ENCODE peak calls at places on chromosome 6, in six cellular contexts. V, K, G, E, Y and J are unnamed samples. For H3K4me1 and H3K36me3, the result is how much of the 10 kb centered on the place peaks cover.

GRCh38 chr6:7730411-7730810 is 4.5 kb downstream of the BMP6 start:
- DNase-seq in V (no peak), K (no peak), G (no peak), E (no peak), Y (no peak), J (no peak)

GRCh38 chr6:161370882-161371281 is 97.0 kb upstream of the AGPAT4 start:
- DNase-seq in V (peak), K (peak), G (no peak), E (peak), Y (peak), J (no peak)

GRCh38 chr6:166515072-166515810 is 71.2 kb downstream of the RAMACL start:
- DNase-seq in V (no peak), K (no peak), G (no peak), E (no peak), Y (peak), J (no peak)

GRCh38 chr6:25388776-25389175 is 109.6 kb downstream of the CARMIL1 start:
- DNase-seq in V (no peak), K (no peak), G (no peak), E (no peak), Y (no peak), J (no peak)

GRCh38 chr6:13765570-13765969 is 48.8 kb downstream of the MCUR1 start:
- DNase-seq in V (no peak), K (no peak), G (no peak), E (no peak), Y (peak), J (no peak)

GRCh38 chr6:32906539-32906938 is 34.3 kb downstream of the HLA-DMB start:
- DNase-seq in V (no peak), K (no peak), G (no peak), E (no peak), Y (peak), J (no peak)

GRCh38 chr6:107154131-107154906 is 39.0 kb upstream of the BEND3 start:
- DNase-seq in V (no peak), K (peak), G (no peak), E (no peak), Y (peak), J (no peak)

GRCh38 chr6:78947962-78948361 is 80.6 kb downstream of the IRAK1BP1 start:
- DNase-seq in V (no peak), K (no peak), G (no peak), E (no peak), Y (peak), J (no peak)

GRCh38 chr6:143286280-143286795 is 164.2 kb downstream of the ADAT2 start:
- DNase-seq in V (no peak), K (no peak), G (no peak), E (no peak), Y (peak), J (no peak)

GRCh38 chr6:157032923-157033322 is 255.7 kb downstream of the ARID1B start:
- DNase-seq in V (no peak), K (no peak), G (no peak), E (no peak), Y (no peak), J (no peak)

GRCh38 chr6:100176321-100176950 is 182.4 kb upstream of the MCHR2 start:
- DNase-seq in V (no peak), K (no peak), G (no peak), E (peak), Y (peak), J (no peak)

GRCh38 chr6:34496103-34496685 is 30.3 kb downstream of the PACSIN1 start:
- DNase-seq in V (no peak), K (no peak), G (no peak), E (no peak), Y (no peak), J (no peak)

GRCh38 chr6:110435052-110435602 is 19.8 kb upstream of the DDO start:
- DNase-seq in V (no peak), K (no peak), G (no peak), E (no peak), Y (no peak), J (no peak)

GRCh38 chr6:81309841-81310240 is 442.6 kb downstream of the TENT5A start:
- DNase-seq in V (no peak), K (no peak), G (no peak), E (no peak), Y (peak), J (no peak)

GRCh38 chr6:36627801-36628246 is 33.7 kb downstream of the SRSF3 start:
- DNase-seq in V (no peak), K (no peak), G (no peak), E (no peak), Y (peak), J (peak)

GRCh38 chr6:14506656-14507242 is 389.2 kb downstream of the CD83 start:
- DNase-seq in V (no peak), K (no peak), G (no peak), E (no peak), Y (no peak), J (no peak)

GRCh38 chr6:10733151-10733715 is 10.4 kb downstream of the TMEM14C start:
- DNase-seq in V (no peak), K (no peak), G (no peak), E (no peak), Y (peak), J (no peak)

GRCh38 chr6:136153976-136154375 is 96.1 kb downstream of the MTFR2 start:
- DNase-seq in V (no peak), K (no peak), G (no peak), E (no peak), Y (no peak), J (no peak)

GRCh38 chr6:97669191-97669651 is 386.2 kb upstream of the MMS22L start:
- DNase-seq in V (no peak), K (peak), G (no peak), E (no peak), Y (peak), J (no peak)

GRCh38 chr6:144378437-144378836 is 93.3 kb downstream of the UTRN start:
- DNase-seq in V (no peak), K (no peak), G (no peak), E (no peak), Y (no peak), J (no peak)

GRCh38 chr6:41370488-41371111 is 35.2 kb downstream of the NCR2 start:
- DNase-seq in V (no peak), K (no peak), G (no peak), E (no peak), Y (no peak), J (no peak)

GRCh38 chr6:54473328-54473727 is 165.1 kb downstream of the TINAG start:
- DNase-seq in V (no peak), K (no peak), G (no peak), E (no peak), Y (no peak), J (no peak)

DNA sequence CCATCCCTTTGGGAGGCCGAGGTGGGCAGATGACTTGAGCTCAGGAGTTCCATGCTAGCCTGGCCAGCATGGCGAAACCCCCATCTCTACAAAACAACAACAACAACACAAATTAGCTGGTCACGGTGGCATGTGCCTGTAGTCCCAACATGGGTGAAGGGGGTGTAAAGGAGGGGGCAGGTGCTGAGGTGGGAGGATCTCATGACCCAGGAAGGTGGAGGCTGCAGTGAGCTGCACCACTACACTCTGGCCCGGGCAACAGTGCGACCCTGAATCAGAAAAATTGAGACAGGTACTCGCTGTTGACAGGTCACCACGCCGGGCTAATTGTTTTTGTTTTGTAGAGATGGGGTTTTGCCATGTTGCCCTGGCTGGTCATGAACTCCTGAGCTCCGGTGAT is 4.2 kb downstream of the SCAF8 start:
- DNase-seq in V (no peak), K (no peak), G (no peak), E (no peak), Y (no peak), J (no peak)
- H3K4me1 ChIP-seq in V (under half), K (under half), G (under half), E (under half), Y (under half), J (under half)

DNA sequence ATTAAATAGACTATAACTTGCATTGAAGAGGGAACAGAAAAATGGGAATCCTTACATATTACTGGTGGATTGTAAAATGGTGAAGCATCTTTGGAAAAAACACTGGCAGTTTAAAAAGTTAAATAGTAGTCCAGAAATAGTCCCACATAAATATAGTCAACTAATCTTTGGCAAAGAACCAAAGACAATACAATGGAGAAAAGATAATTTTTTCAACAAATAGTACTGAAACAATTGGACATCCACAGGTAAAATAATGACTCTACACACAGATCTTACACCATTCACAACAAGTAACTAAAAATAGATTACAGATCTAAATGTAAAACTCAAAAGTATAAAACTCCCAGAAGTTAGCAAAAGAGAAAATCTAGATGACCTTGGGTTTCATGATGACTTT is 259.1 kb upstream of the CEP162 start:
- DNase-seq in V (no peak), K (no peak), G (no peak), E (no peak), Y (no peak), J (no peak)
- H3K4me3 ChIP-seq in V (no peak), K (no peak), G (no peak), E (no peak), Y (no peak), J (no peak)

GRCh38 chr6:111713811-111714210 is 108.1 kb upstream of the TRAF3IP2 start:
- DNase-seq in V (no peak), K (no peak), G (no peak), E (no peak), Y (no peak), J (no peak)

GRCh38 chr6:111716325-111716724 is 110.6 kb upstream of the TRAF3IP2 start:
- DNase-seq in V (no peak), K (no peak), G (no peak), E (no peak), Y (no peak), J (no peak)

GRCh38 chr6:111714403-111715270 is 109.0 kb upstream of the TRAF3IP2 start:
- DNase-seq in V (no peak), K (no peak), G (no peak), E (no peak), Y (no peak), J (no peak)

GRCh38 chr6:111713196-111713705 is 107.6 kb upstream of the TRAF3IP2 start:
- DNase-seq in V (no peak), K (no peak), G (no peak), E (no peak), Y (no peak), J (no peak)

GRCh38 chr6:111715321-111715720 is 109.6 kb upstream of the TRAF3IP2 start:
- DNase-seq in V (no peak), K (no peak), G (no peak), E (no peak), Y (no peak), J (peak)
- H3K36me3 ChIP-seq in V (under half), K (under half), G (under half), E (under half), Y (under half), J (under half)

GRCh38 chr6:89302195-89302770 is 12.8 kb downstream of the GABRR2 start:
- DNase-seq in V (no peak), K (no peak), G (no peak), E (no peak), Y (no peak), J (no peak)
- H3K4me1 ChIP-seq in V (under half), K (under half), G (under half), E (under half), Y (under half), J (under half)

DNA sequence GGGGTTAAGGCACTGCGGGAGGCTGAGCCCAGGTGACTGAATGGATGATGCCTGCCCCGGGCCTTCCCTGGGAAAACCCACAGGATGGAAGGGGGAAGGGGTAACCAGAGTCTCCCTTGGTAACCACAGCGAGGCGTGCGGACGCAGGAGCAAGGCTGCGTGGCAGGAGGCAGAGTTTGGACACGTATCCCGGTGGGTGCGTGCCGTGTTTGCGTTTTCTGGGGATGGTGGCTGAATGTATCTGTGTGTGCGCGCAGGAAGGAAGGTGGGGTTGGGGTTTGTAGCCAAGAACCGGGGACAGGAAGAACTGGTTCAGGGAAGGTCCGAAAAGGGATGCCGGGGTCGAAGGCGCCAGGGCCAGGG is 1.8 kb downstream of the MDGA1 start:
- DNase-seq in V (no peak), K (no peak), G (no peak), E (no peak), Y (peak), J (no peak)
- H3K4me3 ChIP-seq in V (no peak), K (peak), G (peak), E (peak), Y (peak), J (peak)

GRCh38 chr6:30198166-30199084 is 14.8 kb downstream of the TRIM26 start:
- DNase-seq in V (no peak), K (no peak), G (no peak), E (no peak), Y (no peak), J (no peak)
- H3K36me3 ChIP-seq in V (under half), K (under half), G (under half), E (under half), Y (under half), J (under half)

GRCh38 chr6:31733734-31734133 is 2.6 kb downstream of the CLIC1 start:
- DNase-seq in V (no peak), K (no peak), G (no peak), E (no peak), Y (no peak), J (no peak)
- H3K4me1 ChIP-seq in V (under half), K (under half), G (under half), E (under half), Y (under half), J (under half)

GRCh38 chr6:21438986-21439352 is 154.6 kb upstream of the SOX4 start:
- DNase-seq in V (no peak), K (no peak), G (no peak), E (no peak), Y (peak), J (no peak)
- H3K4me3 ChIP-seq in V (no peak), K (no peak), G (no peak), E (no peak), Y (no peak), J (no peak)